ENCODE peak calls at places on chromosomes 3 and 15, in nine cellular contexts. E is stimulated activated CD8-positive, alpha-beta memory T cell treated with anti-CD3 and anti-CD28 coated beads, Interleukin-12 subunit alpha, Interleukin-12 subunit beta, amount 100 ng/mL, for 4 hours; U is H9; P is SK-MEL-5; X is psoas muscle; F is adrenal gland; K is mesendoderm; J is ELR; L is endothelial cell of umbilical vein. Y is an unnamed sample.

GRCh38 chr3:149306751-149307434 is 26.5 kb downstream of the TM4SF18 start:
- DNase-seq in J (no peak), E (no peak), F (no peak), U (no peak), L (no peak), P (no peak), K (no peak), X (no peak), Y (no peak)

GRCh38 chr3:72153477-72154314 is 368.7 kb upstream of the PROK2 start:
- DNase-seq in L (no peak), K (no peak), J (no peak), E (no peak), U (no peak), F (no peak), X (no peak), P (no peak), Y (no peak)

GRCh38 chr3:93867425-93867824 is 106.3 kb downstream of the PROS1 start:
- DNase-seq in J (no peak), E (no peak), U (no peak), K (no peak), P (peak; percentile 32), F (no peak), L (no peak), X (no peak), Y (no peak)

GRCh38 chr15:39551476-39551875 is 29.4 kb upstream of the THBS1 start:
- DNase-seq in K (no peak), U (no peak), X (no peak), L (no peak), P (no peak), F (no peak), E (no peak), J (no peak), Y (no peak)

GRCh38 chr3:129556890-129557736 is 14.1 kb downstream of the H1-8 start:
- DNase-seq in U (no peak), P (no peak), X (peak; percentile 45), J (no peak), L (no peak), K (no peak), E (no peak), F (no peak), Y (no peak)

GRCh38 chr15:100457201-100457600 is 71.5 kb downstream of the CERS3 start:
- DNase-seq in L (no peak), K (peak; percentile 60), E (no peak), U (no peak), X (no peak), F (no peak), J (peak; percentile 8), P (peak; percentile 5), Y (no peak)

GRCh38 chr3:103410231-103410630 is 975.4 kb downstream of the ZPLD1 start:
- DNase-seq in F (no peak), P (peak; percentile 23), K (peak; percentile 42), L (no peak), J (no peak), U (peak; percentile 78), E (no peak), X (no peak), Y (no peak)

GRCh38 chr3:126517986-126518778 is 609 bp upstream of the UROC1 start:
- DNase-seq in X (peak; percentile 6), L (no peak), P (no peak), F (no peak), U (no peak), E (no peak), K (no peak), J (no peak), Y (no peak)

GRCh38 chr15:85582719-85583089 is 202.3 kb downstream of the AKAP13 start:
- DNase-seq in U (no peak), K (no peak), E (peak; percentile 42), L (peak; percentile 98), X (peak; percentile 43), F (peak; percentile 69), J (no peak), P (no peak), Y (peak; percentile 63)

GRCh38 chr3:160956785-160957184 is 148.4 kb downstream of the B3GALNT1 start:
- DNase-seq in P (peak; percentile 19), F (no peak), X (no peak), E (no peak), L (peak; percentile 50), K (peak; percentile 22), U (no peak), J (peak; percentile 36), Y (peak; percentile 6)

GRCh38 chr3:114121996-114122709 is 56.7 kb downstream of the DRD3 start:
- DNase-seq in P (no peak), L (peak; percentile 92), J (peak; percentile 65), X (no peak), E (no peak), F (peak; percentile 70), U (no peak), K (no peak), Y (no peak)

GRCh38 chr3:160748787-160749186 is 7.2 kb upstream of the PPM1L start:
- DNase-seq in X (no peak), P (no peak), U (no peak), K (no peak), E (no peak), F (no peak), L (no peak), J (no peak), Y (no peak)

GRCh38 chr3:110647586-110647985 is 424.0 kb upstream of the NECTIN3 start:
- DNase-seq in U (no peak), X (no peak), J (no peak), F (no peak), K (no peak), E (no peak), L (no peak), P (no peak), Y (no peak)

GRCh38 chr3:112128843-112129727 is 4.0 kb downstream of the GCSAM start:
- DNase-seq in K (peak; percentile 94), E (no peak), X (no peak), F (no peak), L (no peak), P (no peak), U (peak; percentile 61), J (peak; percentile 35), Y (peak; percentile 84)

GRCh38 chr3:126557415-126557745 is 1.4 kb downstream of the C3orf22 start:
- DNase-seq in F (no peak), X (no peak), P (no peak), L (no peak), J (no peak), E (no peak), K (no peak), U (peak; percentile 22), Y (no peak)

GRCh38 chr15:89017370-89018066 is 70.7 kb upstream of the ABHD2 start:
- DNase-seq in P (peak; percentile 80), L (peak; percentile 64), K (peak; percentile 90), F (peak; percentile 78), J (peak; percentile 84), E (peak; percentile 61), U (peak; percentile 88), X (peak; percentile 85), Y (peak; percentile 68)

GRCh38 chr3:132597660-132598059 is 590 bp downstream of the ACKR4 start:
- DNase-seq in L (peak; percentile 39), X (no peak), U (no peak), P (no peak), J (no peak), E (no peak), K (no peak), F (no peak), Y (no peak)

GRCh38 chr3:107206141-107206540 is 171.1 kb upstream of the CCDC54 start:
- DNase-seq in U (no peak), F (peak; percentile 40), P (peak; percentile 89), J (peak; percentile 84), X (no peak), K (peak; percentile 70), E (no peak), L (peak; percentile 28), Y (no peak)

GRCh38 chr15:23690450-23690852 is 3.3 kb upstream of the NDN start:
- DNase-seq in U (peak; percentile 61), E (no peak), J (no peak), P (no peak), F (peak; percentile 80), K (peak; percentile 35), X (peak; percentile 52), L (no peak), Y (no peak)

GRCh38 chr3:172739462-172739861 is 11.1 kb upstream of the ECT2 start:
- DNase-seq in J (no peak), L (no peak), E (no peak), K (no peak), U (no peak), X (no peak), F (no peak), P (no peak), Y (no peak)

GRCh38 chr3:173913397-173913796 is 515.9 kb downstream of the NLGN1 start:
- DNase-seq in F (no peak), K (peak; percentile 30), U (no peak), E (no peak), J (no peak), P (peak; percentile 34), L (peak; percentile 63), X (no peak), Y (no peak)

GRCh38 chr3:39141211-39141995 is 12.0 kb downstream of the CSRNP1 start:
- DNase-seq in P (no peak), F (peak; percentile 67), E (no peak), J (peak; percentile 32), U (peak; percentile 20), K (no peak), X (peak; percentile 59), L (peak; percentile 34), Y (no peak)

GRCh38 chr15:42595641-42596240 is 20.3 kb downstream of the STARD9 start:
- DNase-seq in J (no peak), L (no peak), K (no peak), F (no peak), E (no peak), X (no peak), P (no peak), U (no peak), Y (no peak)

GRCh38 chr15:76340802-76341365 is 4.3 kb downstream of the ISL2 start:
- DNase-seq in X (no peak), U (peak; percentile 40), E (no peak), L (no peak), J (peak; percentile 15), F (no peak), P (peak; percentile 26), K (peak; percentile 75), Y (peak; percentile 55)

GRCh38 chr3:125116311-125117069 is 60.7 kb upstream of the HEG1 start:
- DNase-seq in P (peak; percentile 74), J (peak; percentile 68), L (no peak), U (no peak), E (no peak), K (peak; percentile 69), X (no peak), F (peak; percentile 54), Y (no peak)

GRCh38 chr3:155785662-155786295 is 20.3 kb downstream of the C3orf33 start:
- DNase-seq in P (no peak), F (no peak), E (no peak), K (no peak), X (no peak), J (no peak), U (no peak), L (no peak), Y (no peak)

GRCh38 chr3:187920871-187921270 is 175.6 kb upstream of the BCL6 start:
- DNase-seq in P (no peak), L (no peak), X (no peak), J (no peak), U (no peak), E (no peak), F (peak; percentile 22), K (no peak), Y (no peak)

GRCh38 chr15:28977377-28978010 is 91.7 kb downstream of the APBA2 start:
- DNase-seq in U (no peak), E (no peak), K (peak; percentile 81), X (no peak), J (peak; percentile 97), L (peak; percentile 79), F (peak; percentile 76), P (peak; percentile 93), Y (no peak)

GRCh38 chr15:87638554-87639083 is 617.9 kb downstream of the NTRK3 start:
- DNase-seq in F (no peak), E (no peak), J (no peak), P (no peak), U (no peak), L (no peak), X (no peak), K (no peak), Y (no peak)

GRCh38 chr3:16362781-16363180 is 97.8 kb downstream of the OXNAD1 start:
- DNase-seq in K (peak; percentile 32), X (no peak), L (no peak), E (no peak), U (no peak), F (no peak), J (peak; percentile 85), P (no peak), Y (no peak)

GRCh38 chr3:12483364-12483763 is 916 bp upstream of the TSEN2 start:
- DNase-seq in F (no peak), L (no peak), P (no peak), U (no peak), X (no peak), J (peak; percentile 15), K (no peak), E (no peak), Y (no peak)